ENCODE peak calls at places on chromosomes 11 and 22, in ten cellular contexts. C, B, D, Q, X, E, H, Y, J and G are unnamed samples.

GRCh38 chr11:32071811-32072210 is 19.1 kb upstream of the RCN1 start:
- DNase-seq in C (peak), B (peak), D (no peak), Q (no peak), X (no peak), E (peak), H (no peak), Y (no peak), J (peak), G (peak)

GRCh38 chr22:23182289-23183106 is 2.2 kb downstream of the BCR start:
- DNase-seq in C (peak), B (peak), D (no peak), Q (peak), X (peak), E (peak), H (peak), Y (no peak), J (peak), G (no peak)

GRCh38 chr11:20154381-20154780 is 5.9 kb downstream of the DBX1 start:
- DNase-seq in C (no peak), B (no peak), D (no peak), Q (no peak), X (no peak), E (peak), H (no peak), Y (no peak), J (no peak), G (peak)

GRCh38 chr22:30317778-30318177 is 9.0 kb downstream of the TBC1D10A start:
- DNase-seq in C (no peak), B (no peak), D (no peak), Q (no peak), X (no peak), E (no peak), H (no peak), Y (no peak), J (no peak), G (no peak)

GRCh38 chr11:23284626-23285025 is 424.4 kb upstream of the CCDC179 start:
- DNase-seq in C (no peak), B (no peak), D (no peak), Q (no peak), X (no peak), E (no peak), H (no peak), Y (no peak), J (no peak), G (peak)

GRCh38 chr11:88404363-88404762 is 66.8 kb upstream of the CTSC start:
- DNase-seq in C (no peak), B (no peak), D (no peak), Q (no peak), X (no peak), E (no peak), H (no peak), Y (no peak), J (no peak), G (no peak)

GRCh38 chr11:61613711-61614254 is 32.9 kb upstream of the SYT7 start:
- DNase-seq in C (no peak), B (no peak), D (no peak), Q (no peak), X (no peak), E (no peak), H (no peak), Y (no peak), J (no peak), G (no peak)

GRCh38 chr11:1176224-1177019 is 18.7 kb downstream of the MUC5AC start:
- DNase-seq in C (no peak), B (no peak), D (no peak), Q (no peak), X (no peak), E (no peak), H (no peak), Y (no peak), J (no peak), G (no peak)

GRCh38 chr22:48443680-48444079 is 1384.0 kb downstream of the BRD1 start:
- DNase-seq in C (no peak), B (no peak), D (no peak), Q (no peak), X (no peak), E (no peak), H (no peak), Y (no peak), J (no peak), G (no peak)

GRCh38 chr22:17920145-17920605 is 104.2 kb downstream of the MICAL3 start:
- DNase-seq in C (peak), B (peak), D (peak), Q (no peak), X (no peak), E (peak), H (no peak), Y (no peak), J (peak), G (peak)

GRCh38 chr11:613369-613968 is 2.3 kb downstream of the IRF7 start:
- DNase-seq in C (peak), B (peak), D (peak), Q (peak), X (no peak), E (peak), H (peak), Y (peak), J (peak), G (no peak)

GRCh38 chr11:129374081-129374992 is 1.3 kb upstream of the BARX2 start:
- DNase-seq in C (no peak), B (peak), D (peak), Q (peak), X (no peak), E (peak), H (no peak), Y (no peak), J (peak), G (no peak)

GRCh38 chr22:35437038-35437437 is 37.1 kb downstream of the MCM5 start:
- DNase-seq in C (peak), B (peak), D (no peak), Q (peak), X (no peak), E (peak), H (no peak), Y (no peak), J (peak), G (no peak)

GRCh38 chr22:39545310-39546063 is 12.9 kb upstream of the RPS19BP1 start:
- DNase-seq in C (peak), B (no peak), D (no peak), Q (no peak), X (no peak), E (peak), H (no peak), Y (peak), J (peak), G (peak)

GRCh38 chr11:20448838-20449237 is 61.3 kb downstream of the PRMT3 start:
- DNase-seq in C (no peak), B (peak), D (no peak), Q (no peak), X (no peak), E (no peak), H (no peak), Y (no peak), J (no peak), G (no peak)

GRCh38 chr11:78940500-78941225 is 366.0 kb upstream of the NARS2 start:
- DNase-seq in C (no peak), B (peak), D (no peak), Q (no peak), X (no peak), E (no peak), H (peak), Y (no peak), J (no peak), G (no peak)

GRCh38 chr11:63682045-63682915 is 980 bp downstream of the RTN3 start:
- DNase-seq in C (peak), B (peak), D (peak), Q (peak), X (peak), E (peak), H (peak), Y (peak), J (peak), G (no peak)

GRCh38 chr11:76208829-76209670 is 2.7 kb upstream of the WNT11 start:
- DNase-seq in C (peak), B (peak), D (peak), Q (peak), X (peak), E (peak), H (peak), Y (peak), J (peak), G (peak)

GRCh38 chr11:9396310-9396709 is 11.9 kb downstream of the IPO7 start:
- DNase-seq in C (no peak), B (no peak), D (no peak), Q (no peak), X (no peak), E (no peak), H (no peak), Y (no peak), J (no peak), G (no peak)

GRCh38 chr11:73195191-73196007 is 22.7 kb upstream of the P2RY2 start:
- DNase-seq in C (no peak), B (no peak), D (peak), Q (no peak), X (no peak), E (peak), H (no peak), Y (no peak), J (no peak), G (no peak)

GRCh38 chr11:114058026-114058706 is 1.3 kb upstream of the ZBTB16 start:
- DNase-seq in C (peak), B (no peak), D (peak), Q (no peak), X (no peak), E (no peak), H (no peak), Y (no peak), J (no peak), G (no peak)

GRCh38 chr11:116707250-116707649 is 65.5 kb downstream of the BUD13 start:
- DNase-seq in C (no peak), B (peak), D (peak), Q (no peak), X (no peak), E (no peak), H (peak), Y (no peak), J (no peak), G (no peak)

GRCh38 chr11:72904016-72904415 is 89.8 kb downstream of the ATG16L2 start:
- DNase-seq in C (no peak), B (no peak), D (no peak), Q (no peak), X (no peak), E (no peak), H (no peak), Y (no peak), J (no peak), G (no peak)

GRCh38 chr22:39718206-39718605 is 147.7 kb downstream of the CACNA1I start:
- DNase-seq in C (no peak), B (no peak), D (peak), Q (no peak), X (no peak), E (no peak), H (no peak), Y (no peak), J (no peak), G (no peak)

GRCh38 chr11:17004486-17005148 is 9.6 kb downstream of the PLEKHA7 start:
- DNase-seq in C (no peak), B (no peak), D (no peak), Q (no peak), X (no peak), E (no peak), H (no peak), Y (no peak), J (no peak), G (no peak)

GRCh38 chr11:119599864-119600593 is 129.0 kb downstream of the NECTIN1 start:
- DNase-seq in C (no peak), B (no peak), D (no peak), Q (peak), X (no peak), E (peak), H (no peak), Y (no peak), J (no peak), G (no peak)

GRCh38 chr11:134517621-134518293 is 105.7 kb upstream of the B3GAT1 start:
- DNase-seq in C (no peak), B (no peak), D (no peak), Q (no peak), X (no peak), E (no peak), H (no peak), Y (no peak), J (no peak), G (no peak)

GRCh38 chr11:8258771-8259170 is 4.9 kb downstream of the LMO1 start:
- DNase-seq in C (no peak), B (peak), D (no peak), Q (no peak), X (no peak), E (peak), H (no peak), Y (no peak), J (no peak), G (peak)

GRCh38 chr11:122512688-122513087 is 142.8 kb upstream of the UBASH3B start:
- DNase-seq in C (no peak), B (no peak), D (no peak), Q (no peak), X (no peak), E (no peak), H (no peak), Y (no peak), J (no peak), G (no peak)

GRCh38 chr11:118224512-118225180 is at the start of gene JAML:
- DNase-seq in C (no peak), B (no peak), D (peak), Q (peak), X (no peak), E (no peak), H (no peak), Y (peak), J (no peak), G (no peak)

GRCh38 chr22:29018293-29019189 is 43.1 kb downstream of the C22orf31 start:
- DNase-seq in C (no peak), B (no peak), D (no peak), Q (no peak), X (no peak), E (no peak), H (no peak), Y (no peak), J (no peak), G (no peak)

GRCh38 chr22:19941365-19942070 is at the start of the genes COMT and TXNRD2:
- DNase-seq in C (peak), B (peak), D (peak), Q (peak), X (peak), E (peak), H (peak), Y (no peak), J (peak), G (peak)

GRCh38 chr11:61817471-61818202 is 834 bp upstream of the FADS1 start:
- DNase-seq in C (no peak), B (peak), D (no peak), Q (no peak), X (no peak), E (no peak), H (no peak), Y (no peak), J (no peak), G (no peak)

GRCh38 chr22:43310311-43310710 is 32.9 kb downstream of the SCUBE1 start:
- DNase-seq in C (no peak), B (peak), D (no peak), Q (no peak), X (no peak), E (peak), H (no peak), Y (no peak), J (no peak), G (no peak)

GRCh38 chr22:33555814-33556522 is 364.3 kb downstream of the LARGE1 start:
- DNase-seq in C (no peak), B (no peak), D (no peak), Q (no peak), X (no peak), E (no peak), H (no peak), Y (no peak), J (no peak), G (no peak)

GRCh38 chr11:134664447-134664846 is 252.4 kb upstream of the B3GAT1 start:
- DNase-seq in C (no peak), B (no peak), D (no peak), Q (no peak), X (no peak), E (no peak), H (no peak), Y (no peak), J (no peak), G (no peak)

GRCh38 chr22:25051983-25052710 is 99.6 kb downstream of the KIAA1671 start:
- DNase-seq in C (no peak), B (peak), D (peak), Q (no peak), X (peak), E (no peak), H (peak), Y (no peak), J (no peak), G (no peak)